ENCODE peak calls at places on chromosomes 13 and 19, in ten cellular contexts. One of them, this sample, is unnamed.

GRCh38 chr19:41327499-41328156 is 17.7 kb downstream of the CCDC97 start:
- DNase-seq in A673: no peak
- DNase-seq in stimulated activated CD8-positive, alpha-beta memory T cell treated with anti-CD3 and anti-CD28 coated beads, Interleukin-4, amount 100 ng/mL, for 1 hour: peak; percentile 61
- DNase-seq in CD8-positive, alpha-beta memory T cell: peak; percentile 92
- DNase-seq in left ventricle myocardium superior: peak; percentile 83
- DNase-seq in GM20000: peak; percentile 92
- DNase-seq in stimulated activated CD4-positive, alpha-beta T cell treated with anti-CD3 and anti-CD28 coated beads, Interleukin-1b, Interleukin-23, amount 100 ng/mL, for 24 hours: peak; percentile 85
- DNase-seq in NCI-H2081 treated with DMSO at 0.1 percent for 48 hours: no peak
- DNase-seq in GF-D8: peak; percentile 92
- DNase-seq in NCI-H2107: no peak
- DNase-seq in this sample: peak; percentile 85

GRCh38 chr13:100125946-100126345 is 37.1 kb downstream of the PCCA start:
- DNase-seq in A673: no peak
- DNase-seq in NCI-H2081 treated with DMSO at 0.1 percent for 48 hours: peak; percentile 94
- DNase-seq in left ventricle myocardium superior: no peak
- DNase-seq in GM20000: no peak
- DNase-seq in CD8-positive, alpha-beta memory T cell: no peak
- DNase-seq in stimulated activated CD4-positive, alpha-beta T cell treated with anti-CD3 and anti-CD28 coated beads, Interleukin-1b, Interleukin-23, amount 100 ng/mL, for 24 hours: no peak
- DNase-seq in stimulated activated CD8-positive, alpha-beta memory T cell treated with anti-CD3 and anti-CD28 coated beads, Interleukin-4, amount 100 ng/mL, for 1 hour: no peak
- DNase-seq in NCI-H2107: no peak
- DNase-seq in GF-D8: no peak
- DNase-seq in this sample: no peak

GRCh38 chr19:29379257-29379986 is 146.4 kb upstream of the VSTM2B start:
- DNase-seq in A673: no peak
- DNase-seq in stimulated activated CD8-positive, alpha-beta memory T cell treated with anti-CD3 and anti-CD28 coated beads, Interleukin-4, amount 100 ng/mL, for 1 hour: no peak
- DNase-seq in stimulated activated CD4-positive, alpha-beta T cell treated with anti-CD3 and anti-CD28 coated beads, Interleukin-1b, Interleukin-23, amount 100 ng/mL, for 24 hours: no peak
- DNase-seq in GF-D8: no peak
- DNase-seq in left ventricle myocardium superior: no peak
- DNase-seq in NCI-H2081 treated with DMSO at 0.1 percent for 48 hours: no peak
- DNase-seq in GM20000: no peak
- DNase-seq in CD8-positive, alpha-beta memory T cell: no peak
- DNase-seq in NCI-H2107: no peak
- DNase-seq in this sample: no peak

GRCh38 chr13:70253834-70254233 is 145.6 kb upstream of the KLHL1 start:
- DNase-seq in GM20000: no peak
- DNase-seq in NCI-H2107: peak; percentile 47
- DNase-seq in left ventricle myocardium superior: no peak
- DNase-seq in NCI-H2081 treated with DMSO at 0.1 percent for 48 hours: peak; percentile 43
- DNase-seq in GF-D8: no peak
- DNase-seq in CD8-positive, alpha-beta memory T cell: no peak
- DNase-seq in A673: peak; percentile 7
- DNase-seq in stimulated activated CD8-positive, alpha-beta memory T cell treated with anti-CD3 and anti-CD28 coated beads, Interleukin-4, amount 100 ng/mL, for 1 hour: no peak
- DNase-seq in stimulated activated CD4-positive, alpha-beta T cell treated with anti-CD3 and anti-CD28 coated beads, Interleukin-1b, Interleukin-23, amount 100 ng/mL, for 24 hours: no peak
- DNase-seq in this sample: no peak

GRCh38 chr13:21453352-21454089 is 5.6 kb downstream of the ZDHHC20 start:
- DNase-seq in stimulated activated CD4-positive, alpha-beta T cell treated with anti-CD3 and anti-CD28 coated beads, Interleukin-1b, Interleukin-23, amount 100 ng/mL, for 24 hours: no peak
- DNase-seq in NCI-H2107: no peak
- DNase-seq in CD8-positive, alpha-beta memory T cell: no peak
- DNase-seq in GF-D8: no peak
- DNase-seq in A673: no peak
- DNase-seq in NCI-H2081 treated with DMSO at 0.1 percent for 48 hours: no peak
- DNase-seq in left ventricle myocardium superior: no peak
- DNase-seq in GM20000: no peak
- DNase-seq in stimulated activated CD8-positive, alpha-beta memory T cell treated with anti-CD3 and anti-CD28 coated beads, Interleukin-4, amount 100 ng/mL, for 1 hour: no peak
- DNase-seq in this sample: no peak

GRCh38 chr19:6667114-6667627 is 2.8 kb downstream of the TNFSF14 start:
- DNase-seq in stimulated activated CD4-positive, alpha-beta T cell treated with anti-CD3 and anti-CD28 coated beads, Interleukin-1b, Interleukin-23, amount 100 ng/mL, for 24 hours: no peak
- DNase-seq in stimulated activated CD8-positive, alpha-beta memory T cell treated with anti-CD3 and anti-CD28 coated beads, Interleukin-4, amount 100 ng/mL, for 1 hour: no peak
- DNase-seq in A673: no peak
- DNase-seq in left ventricle myocardium superior: no peak
- DNase-seq in NCI-H2107: no peak
- DNase-seq in GM20000: no peak
- DNase-seq in NCI-H2081 treated with DMSO at 0.1 percent for 48 hours: no peak
- DNase-seq in GF-D8: no peak
- DNase-seq in CD8-positive, alpha-beta memory T cell: peak; percentile 14
- DNase-seq in this sample: no peak

GRCh38 chr13:92137519-92137918 is 739.1 kb downstream of the GPC5 start:
- DNase-seq in CD8-positive, alpha-beta memory T cell: no peak
- DNase-seq in stimulated activated CD8-positive, alpha-beta memory T cell treated with anti-CD3 and anti-CD28 coated beads, Interleukin-4, amount 100 ng/mL, for 1 hour: no peak
- DNase-seq in GM20000: no peak
- DNase-seq in left ventricle myocardium superior: no peak
- DNase-seq in A673: no peak
- DNase-seq in NCI-H2081 treated with DMSO at 0.1 percent for 48 hours: no peak
- DNase-seq in stimulated activated CD4-positive, alpha-beta T cell treated with anti-CD3 and anti-CD28 coated beads, Interleukin-1b, Interleukin-23, amount 100 ng/mL, for 24 hours: no peak
- DNase-seq in NCI-H2107: no peak
- DNase-seq in GF-D8: no peak
- DNase-seq in this sample: no peak

GRCh38 chr19:50433201-50434180 is 799 bp downstream of the MYBPC2 start:
- DNase-seq in GM20000: no peak
- DNase-seq in GF-D8: no peak
- DNase-seq in CD8-positive, alpha-beta memory T cell: no peak
- DNase-seq in NCI-H2081 treated with DMSO at 0.1 percent for 48 hours: no peak
- DNase-seq in left ventricle myocardium superior: no peak
- DNase-seq in stimulated activated CD4-positive, alpha-beta T cell treated with anti-CD3 and anti-CD28 coated beads, Interleukin-1b, Interleukin-23, amount 100 ng/mL, for 24 hours: no peak
- DNase-seq in A673: no peak
- DNase-seq in NCI-H2107: no peak
- DNase-seq in stimulated activated CD8-positive, alpha-beta memory T cell treated with anti-CD3 and anti-CD28 coated beads, Interleukin-4, amount 100 ng/mL, for 1 hour: no peak
- DNase-seq in this sample: no peak

GRCh38 chr19:12117203-12117970 is 22.8 kb downstream of the ZNF20 start:
- DNase-seq in left ventricle myocardium superior: no peak
- DNase-seq in NCI-H2081 treated with DMSO at 0.1 percent for 48 hours: no peak
- DNase-seq in NCI-H2107: no peak
- DNase-seq in A673: no peak
- DNase-seq in stimulated activated CD4-positive, alpha-beta T cell treated with anti-CD3 and anti-CD28 coated beads, Interleukin-1b, Interleukin-23, amount 100 ng/mL, for 24 hours: no peak
- DNase-seq in GF-D8: no peak
- DNase-seq in stimulated activated CD8-positive, alpha-beta memory T cell treated with anti-CD3 and anti-CD28 coated beads, Interleukin-4, amount 100 ng/mL, for 1 hour: no peak
- DNase-seq in CD8-positive, alpha-beta memory T cell: no peak
- DNase-seq in GM20000: no peak
- DNase-seq in this sample: no peak

GRCh38 chr13:70708744-70709143 is 600.5 kb upstream of the KLHL1 start:
- DNase-seq in GM20000: no peak
- DNase-seq in left ventricle myocardium superior: no peak
- DNase-seq in A673: no peak
- DNase-seq in stimulated activated CD4-positive, alpha-beta T cell treated with anti-CD3 and anti-CD28 coated beads, Interleukin-1b, Interleukin-23, amount 100 ng/mL, for 24 hours: no peak
- DNase-seq in GF-D8: no peak
- DNase-seq in CD8-positive, alpha-beta memory T cell: no peak
- DNase-seq in stimulated activated CD8-positive, alpha-beta memory T cell treated with anti-CD3 and anti-CD28 coated beads, Interleukin-4, amount 100 ng/mL, for 1 hour: no peak
- DNase-seq in NCI-H2107: no peak
- DNase-seq in NCI-H2081 treated with DMSO at 0.1 percent for 48 hours: no peak
- DNase-seq in this sample: no peak

GRCh38 chr13:36431204-36432105 is 840 bp upstream of the CCNA1 start:
- DNase-seq in CD8-positive, alpha-beta memory T cell: no peak
- DNase-seq in GM20000: peak; percentile 42
- DNase-seq in NCI-H2081 treated with DMSO at 0.1 percent for 48 hours: no peak
- DNase-seq in left ventricle myocardium superior: peak; percentile 38
- DNase-seq in stimulated activated CD4-positive, alpha-beta T cell treated with anti-CD3 and anti-CD28 coated beads, Interleukin-1b, Interleukin-23, amount 100 ng/mL, for 24 hours: no peak
- DNase-seq in NCI-H2107: no peak
- DNase-seq in A673: peak; percentile 33
- DNase-seq in stimulated activated CD8-positive, alpha-beta memory T cell treated with anti-CD3 and anti-CD28 coated beads, Interleukin-4, amount 100 ng/mL, for 1 hour: no peak
- DNase-seq in GF-D8: no peak
- DNase-seq in this sample: no peak

GRCh38 chr19:5643060-5643459 is 20.2 kb downstream of the SAFB start:
- DNase-seq in NCI-H2081 treated with DMSO at 0.1 percent for 48 hours: no peak
- DNase-seq in NCI-H2107: no peak
- DNase-seq in CD8-positive, alpha-beta memory T cell: no peak
- DNase-seq in stimulated activated CD4-positive, alpha-beta T cell treated with anti-CD3 and anti-CD28 coated beads, Interleukin-1b, Interleukin-23, amount 100 ng/mL, for 24 hours: no peak
- DNase-seq in A673: no peak
- DNase-seq in stimulated activated CD8-positive, alpha-beta memory T cell treated with anti-CD3 and anti-CD28 coated beads, Interleukin-4, amount 100 ng/mL, for 1 hour: no peak
- DNase-seq in left ventricle myocardium superior: no peak
- DNase-seq in GF-D8: no peak
- DNase-seq in GM20000: no peak
- DNase-seq in this sample: no peak

GRCh38 chr13:38684714-38685113 is 2.2 kb upstream of the FREM2 start:
- DNase-seq in NCI-H2081 treated with DMSO at 0.1 percent for 48 hours: no peak
- DNase-seq in CD8-positive, alpha-beta memory T cell: no peak
- DNase-seq in stimulated activated CD4-positive, alpha-beta T cell treated with anti-CD3 and anti-CD28 coated beads, Interleukin-1b, Interleukin-23, amount 100 ng/mL, for 24 hours: no peak
- DNase-seq in A673: no peak
- DNase-seq in left ventricle myocardium superior: no peak
- DNase-seq in stimulated activated CD8-positive, alpha-beta memory T cell treated with anti-CD3 and anti-CD28 coated beads, Interleukin-4, amount 100 ng/mL, for 1 hour: no peak
- DNase-seq in NCI-H2107: no peak
- DNase-seq in GM20000: no peak
- DNase-seq in GF-D8: no peak
- DNase-seq in this sample: no peak

GRCh38 chr13:110266431-110266809 is 40.5 kb downstream of the COL4A1 start:
- DNase-seq in NCI-H2107: no peak
- DNase-seq in CD8-positive, alpha-beta memory T cell: no peak
- DNase-seq in stimulated activated CD8-positive, alpha-beta memory T cell treated with anti-CD3 and anti-CD28 coated beads, Interleukin-4, amount 100 ng/mL, for 1 hour: no peak
- DNase-seq in A673: no peak
- DNase-seq in left ventricle myocardium superior: no peak
- DNase-seq in GF-D8: no peak
- DNase-seq in stimulated activated CD4-positive, alpha-beta T cell treated with anti-CD3 and anti-CD28 coated beads, Interleukin-1b, Interleukin-23, amount 100 ng/mL, for 24 hours: no peak
- DNase-seq in GM20000: no peak
- DNase-seq in NCI-H2081 treated with DMSO at 0.1 percent for 48 hours: no peak
- DNase-seq in this sample: no peak

GRCh38 chr13:113089693-113090414 is 15.7 kb upstream of the F7 start:
- DNase-seq in GF-D8: no peak
- DNase-seq in stimulated activated CD8-positive, alpha-beta memory T cell treated with anti-CD3 and anti-CD28 coated beads, Interleukin-4, amount 100 ng/mL, for 1 hour: no peak
- DNase-seq in NCI-H2081 treated with DMSO at 0.1 percent for 48 hours: no peak
- DNase-seq in GM20000: no peak
- DNase-seq in stimulated activated CD4-positive, alpha-beta T cell treated with anti-CD3 and anti-CD28 coated beads, Interleukin-1b, Interleukin-23, amount 100 ng/mL, for 24 hours: no peak
- DNase-seq in NCI-H2107: no peak
- DNase-seq in A673: no peak
- DNase-seq in left ventricle myocardium superior: peak; percentile 19
- DNase-seq in CD8-positive, alpha-beta memory T cell: no peak
- DNase-seq in this sample: no peak

GRCh38 chr19:16197188-16197621 is 506 bp upstream of the AP1M1 start:
- DNase-seq in stimulated activated CD8-positive, alpha-beta memory T cell treated with anti-CD3 and anti-CD28 coated beads, Interleukin-4, amount 100 ng/mL, for 1 hour: no peak
- DNase-seq in left ventricle myocardium superior: no peak
- DNase-seq in GF-D8: no peak
- DNase-seq in CD8-positive, alpha-beta memory T cell: no peak
- DNase-seq in NCI-H2081 treated with DMSO at 0.1 percent for 48 hours: no peak
- DNase-seq in GM20000: no peak
- DNase-seq in stimulated activated CD4-positive, alpha-beta T cell treated with anti-CD3 and anti-CD28 coated beads, Interleukin-1b, Interleukin-23, amount 100 ng/mL, for 24 hours: no peak
- DNase-seq in NCI-H2107: no peak
- DNase-seq in A673: no peak
- DNase-seq in this sample: no peak

GRCh38 chr19:34962281-34962944 is 1.6 kb downstream of the ZNF792 start:
- DNase-seq in NCI-H2107: no peak
- DNase-seq in A673: peak; percentile 95
- DNase-seq in CD8-positive, alpha-beta memory T cell: no peak
- DNase-seq in stimulated activated CD8-positive, alpha-beta memory T cell treated with anti-CD3 and anti-CD28 coated beads, Interleukin-4, amount 100 ng/mL, for 1 hour: no peak
- DNase-seq in left ventricle myocardium superior: no peak
- DNase-seq in stimulated activated CD4-positive, alpha-beta T cell treated with anti-CD3 and anti-CD28 coated beads, Interleukin-1b, Interleukin-23, amount 100 ng/mL, for 24 hours: no peak
- DNase-seq in NCI-H2081 treated with DMSO at 0.1 percent for 48 hours: no peak
- DNase-seq in GF-D8: peak; percentile 88
- DNase-seq in GM20000: no peak
- DNase-seq in this sample: no peak

GRCh38 chr13:29396446-29396845 is 199.0 kb downstream of the SLC7A1 start:
- DNase-seq in CD8-positive, alpha-beta memory T cell: no peak
- DNase-seq in A673: no peak
- DNase-seq in left ventricle myocardium superior: no peak
- DNase-seq in NCI-H2081 treated with DMSO at 0.1 percent for 48 hours: no peak
- DNase-seq in GM20000: no peak
- DNase-seq in GF-D8: no peak
- DNase-seq in NCI-H2107: no peak
- DNase-seq in stimulated activated CD4-positive, alpha-beta T cell treated with anti-CD3 and anti-CD28 coated beads, Interleukin-1b, Interleukin-23, amount 100 ng/mL, for 24 hours: no peak
- DNase-seq in stimulated activated CD8-positive, alpha-beta memory T cell treated with anti-CD3 and anti-CD28 coated beads, Interleukin-4, amount 100 ng/mL, for 1 hour: no peak
- DNase-seq in this sample: no peak

GRCh38 chr13:110448230-110448629 is 113.3 kb downstream of the RAB20 start:
- DNase-seq in GM20000: no peak
- DNase-seq in left ventricle myocardium superior: no peak
- DNase-seq in NCI-H2081 treated with DMSO at 0.1 percent for 48 hours: no peak
- DNase-seq in GF-D8: no peak
- DNase-seq in A673: no peak
- DNase-seq in NCI-H2107: no peak
- DNase-seq in stimulated activated CD8-positive, alpha-beta memory T cell treated with anti-CD3 and anti-CD28 coated beads, Interleukin-4, amount 100 ng/mL, for 1 hour: no peak
- DNase-seq in CD8-positive, alpha-beta memory T cell: no peak
- DNase-seq in stimulated activated CD4-positive, alpha-beta T cell treated with anti-CD3 and anti-CD28 coated beads, Interleukin-1b, Interleukin-23, amount 100 ng/mL, for 24 hours: no peak
- DNase-seq in this sample: no peak

GRCh38 chr19:47891622-47891922 is 5.5 kb upstream of the SULT2A1 start:
- DNase-seq in A673: no peak
- DNase-seq in GM20000: no peak
- DNase-seq in NCI-H2107: no peak
- DNase-seq in GF-D8: no peak
- DNase-seq in NCI-H2081 treated with DMSO at 0.1 percent for 48 hours: no peak
- DNase-seq in left ventricle myocardium superior: no peak
- DNase-seq in stimulated activated CD4-positive, alpha-beta T cell treated with anti-CD3 and anti-CD28 coated beads, Interleukin-1b, Interleukin-23, amount 100 ng/mL, for 24 hours: no peak
- DNase-seq in stimulated activated CD8-positive, alpha-beta memory T cell treated with anti-CD3 and anti-CD28 coated beads, Interleukin-4, amount 100 ng/mL, for 1 hour: no peak
- DNase-seq in CD8-positive, alpha-beta memory T cell: no peak
- DNase-seq in this sample: no peak

GRCh38 chr19:39701291-39701690 is 3.0 kb upstream of the LGALS14 start:
- DNase-seq in stimulated activated CD4-positive, alpha-beta T cell treated with anti-CD3 and anti-CD28 coated beads, Interleukin-1b, Interleukin-23, amount 100 ng/mL, for 24 hours: no peak
- DNase-seq in CD8-positive, alpha-beta memory T cell: no peak
- DNase-seq in left ventricle myocardium superior: no peak
- DNase-seq in stimulated activated CD8-positive, alpha-beta memory T cell treated with anti-CD3 and anti-CD28 coated beads, Interleukin-4, amount 100 ng/mL, for 1 hour: no peak
- DNase-seq in GF-D8: no peak
- DNase-seq in A673: no peak
- DNase-seq in NCI-H2081 treated with DMSO at 0.1 percent for 48 hours: no peak
- DNase-seq in NCI-H2107: no peak
- DNase-seq in GM20000: no peak
- DNase-seq in this sample: no peak

GRCh38 chr19:4327252-4327876 is 11.3 kb downstream of the STAP2 start:
- DNase-seq in NCI-H2081 treated with DMSO at 0.1 percent for 48 hours: no peak
- DNase-seq in GM20000: peak; percentile 71
- DNase-seq in A673: peak; percentile 90
- DNase-seq in stimulated activated CD8-positive, alpha-beta memory T cell treated with anti-CD3 and anti-CD28 coated beads, Interleukin-4, amount 100 ng/mL, for 1 hour: peak; percentile 47
- DNase-seq in left ventricle myocardium superior: peak; percentile 84
- DNase-seq in NCI-H2107: no peak
- DNase-seq in stimulated activated CD4-positive, alpha-beta T cell treated with anti-CD3 and anti-CD28 coated beads, Interleukin-1b, Interleukin-23, amount 100 ng/mL, for 24 hours: peak; percentile 78
- DNase-seq in CD8-positive, alpha-beta memory T cell: peak; percentile 46
- DNase-seq in GF-D8: no peak
- DNase-seq in this sample: peak; percentile 75

GRCh38 chr13:107574517-107575215 is 640.7 kb downstream of the LIG4 start:
- DNase-seq in CD8-positive, alpha-beta memory T cell: no peak
- DNase-seq in GF-D8: no peak
- DNase-seq in stimulated activated CD8-positive, alpha-beta memory T cell treated with anti-CD3 and anti-CD28 coated beads, Interleukin-4, amount 100 ng/mL, for 1 hour: no peak
- DNase-seq in GM20000: no peak
- DNase-seq in left ventricle myocardium superior: no peak
- DNase-seq in stimulated activated CD4-positive, alpha-beta T cell treated with anti-CD3 and anti-CD28 coated beads, Interleukin-1b, Interleukin-23, amount 100 ng/mL, for 24 hours: no peak
- DNase-seq in NCI-H2081 treated with DMSO at 0.1 percent for 48 hours: no peak
- DNase-seq in A673: peak; percentile 35
- DNase-seq in NCI-H2107: no peak
- DNase-seq in this sample: no peak

This sample was measured in GM10248.